ENCODE peak calls at places on chromosomes 5 and 9, in seven cellular contexts. R is A549, S is uterus, K is left ventricle myocardium inferior, B is AG04450, Y is NB4, M is heart right ventricle. P is an unnamed sample.

GRCh38 chr5:152593388-152593787 is 188.3 kb upstream of the NMUR2 start:
- DNase-seq in R (no peak), S (no peak), K (no peak), B (no peak), Y (peak), M (no peak), P (no peak)

GRCh38 chr9:38443597-38443996 is 19.3 kb upstream of the IGFBPL1 start:
- DNase-seq in R (no peak), S (no peak), K (no peak), B (no peak), Y (no peak), M (no peak), P (no peak)

GRCh38 chr5:180170810-180171567 is 38.0 kb downstream of the RASGEF1C start:
- DNase-seq in R (no peak), S (no peak), K (no peak), B (no peak), Y (no peak), M (no peak), P (no peak)

GRCh38 chr5:22560115-22560514 is 293.0 kb downstream of the CDH12 start:
- DNase-seq in R (no peak), S (no peak), K (no peak), B (peak), Y (no peak), M (no peak), P (no peak)

GRCh38 chr9:89756891-89757537 is 152.2 kb downstream of the GADD45G start:
- DNase-seq in R (no peak), S (no peak), K (peak), B (no peak), Y (no peak), M (peak), P (no peak)

GRCh38 chr9:98316445-98317133 is 61.1 kb upstream of the TBC1D2 start:
- DNase-seq in R (no peak), S (no peak), K (no peak), B (no peak), Y (no peak), M (no peak), P (no peak)

GRCh38 chr5:112338681-112339337 is 80.3 kb downstream of the EPB41L4A start:
- DNase-seq in R (no peak), S (no peak), K (no peak), B (no peak), Y (no peak), M (peak), P (peak)

GRCh38 chr5:79759436-79759835 is 69.8 kb downstream of the CMYA5 start:
- DNase-seq in R (no peak), S (peak), K (no peak), B (no peak), Y (no peak), M (no peak), P (no peak)

GRCh38 chr5:15353086-15353645 is 146.8 kb upstream of the FBXL7 start:
- DNase-seq in R (no peak), S (no peak), K (no peak), B (no peak), Y (no peak), M (no peak), P (no peak)

GRCh38 chr5:3177338-3177737 is 418.3 kb upstream of the IRX1 start:
- DNase-seq in R (no peak), S (no peak), K (no peak), B (no peak), Y (no peak), M (no peak), P (no peak)

GRCh38 chr5:71922584-71923106 is 184.6 kb upstream of the MAP1B start:
- DNase-seq in R (peak), S (no peak), K (no peak), B (no peak), Y (no peak), M (no peak), P (peak)

GRCh38 chr9:134328841-134329575 is 2.8 kb downstream of the RXRA start:
- DNase-seq in R (no peak), S (peak), K (peak), B (no peak), Y (no peak), M (peak), P (no peak)

GRCh38 chr5:107428303-107428761 is 242.4 kb downstream of the EFNA5 start:
- DNase-seq in R (no peak), S (no peak), K (no peak), B (no peak), Y (no peak), M (no peak), P (no peak)

GRCh38 chr5:143714629-143715028 is 97.3 kb upstream of the HMHB1 start:
- DNase-seq in R (no peak), S (no peak), K (no peak), B (no peak), Y (peak), M (no peak), P (no peak)

GRCh38 chr5:143400541-143401252 is 2.8 kb downstream of the NR3C1 start:
- DNase-seq in R (no peak), S (no peak), K (no peak), B (no peak), Y (no peak), M (peak), P (no peak)

GRCh38 chr9:121302341-121302740 is 34.4 kb downstream of the GSN start:
- DNase-seq in R (no peak), S (no peak), K (no peak), B (no peak), Y (no peak), M (no peak), P (no peak)

GRCh38 chr9:37747271-37747753 is 6.3 kb upstream of the TRMT10B start:
- DNase-seq in R (peak), S (peak), K (no peak), B (peak), Y (peak), M (peak), P (no peak)

GRCh38 chr9:86405086-86405491 is 50.9 kb upstream of the TUT7 start:
- DNase-seq in R (no peak), S (no peak), K (no peak), B (no peak), Y (no peak), M (no peak), P (no peak)

GRCh38 chr5:61311056-61311455 is 21.0 kb upstream of the ZSWIM6 start:
- DNase-seq in R (no peak), S (no peak), K (no peak), B (no peak), Y (no peak), M (no peak), P (no peak)

GRCh38 chr9:71128796-71129195 is 7.4 kb upstream of the TRPM3 start:
- DNase-seq in R (no peak), S (no peak), K (no peak), B (no peak), Y (no peak), M (no peak), P (no peak)

GRCh38 chr9:132409828-132410528 is at the start of gene CFAP77:
- DNase-seq in R (peak), S (no peak), K (peak), B (peak), Y (peak), M (peak), P (no peak)

GRCh38 chr5:15489571-15490235 is 10.3 kb upstream of the FBXL7 start:
- DNase-seq in R (no peak), S (no peak), K (no peak), B (no peak), Y (no peak), M (no peak), P (no peak)

GRCh38 chr5:87079219-87079618 is 188.5 kb upstream of the RASA1 start:
- DNase-seq in R (no peak), S (no peak), K (no peak), B (no peak), Y (peak), M (no peak), P (no peak)

GRCh38 chr9:85212887-85213286 is 528.9 kb downstream of the AGTPBP1 start:
- DNase-seq in R (no peak), S (no peak), K (no peak), B (no peak), Y (peak), M (no peak), P (peak)

GRCh38 chr9:94612071-94612470 is 18.4 kb upstream of the FBP2 start:
- DNase-seq in R (no peak), S (no peak), K (no peak), B (no peak), Y (no peak), M (no peak), P (no peak)

GRCh38 chr9:20658677-20659473 is 25.2 kb upstream of the FOCAD start:
- DNase-seq in R (peak), S (no peak), K (no peak), B (no peak), Y (peak), M (no peak), P (no peak)

GRCh38 chr5:159094745-159095144 is 5.0 kb downstream of the EBF1 start:
- DNase-seq in R (peak), S (peak), K (peak), B (no peak), Y (peak), M (peak), P (no peak)

GRCh38 chr5:91486638-91487037 is 103.5 kb upstream of the ARRDC3 start:
- DNase-seq in R (peak), S (no peak), K (no peak), B (no peak), Y (no peak), M (no peak), P (peak)

GRCh38 chr9:2128611-2129010 is 113.5 kb downstream of the SMARCA2 start:
- DNase-seq in R (no peak), S (no peak), K (no peak), B (no peak), Y (no peak), M (no peak), P (no peak)

GRCh38 chr5:52725781-52726180 is 61.9 kb upstream of the ITGA1 start:
- DNase-seq in R (no peak), S (peak), K (peak), B (no peak), Y (no peak), M (peak), P (no peak)

GRCh38 chr5:123215929-123216702 is 127.1 kb downstream of the PRDM6 start:
- DNase-seq in R (no peak), S (no peak), K (no peak), B (no peak), Y (no peak), M (no peak), P (no peak)

GRCh38 chr5:54517174-54517511 is 416 bp upstream of the SNX18 start:
- DNase-seq in R (peak), S (no peak), K (no peak), B (no peak), Y (no peak), M (no peak), P (no peak)

DNA sequence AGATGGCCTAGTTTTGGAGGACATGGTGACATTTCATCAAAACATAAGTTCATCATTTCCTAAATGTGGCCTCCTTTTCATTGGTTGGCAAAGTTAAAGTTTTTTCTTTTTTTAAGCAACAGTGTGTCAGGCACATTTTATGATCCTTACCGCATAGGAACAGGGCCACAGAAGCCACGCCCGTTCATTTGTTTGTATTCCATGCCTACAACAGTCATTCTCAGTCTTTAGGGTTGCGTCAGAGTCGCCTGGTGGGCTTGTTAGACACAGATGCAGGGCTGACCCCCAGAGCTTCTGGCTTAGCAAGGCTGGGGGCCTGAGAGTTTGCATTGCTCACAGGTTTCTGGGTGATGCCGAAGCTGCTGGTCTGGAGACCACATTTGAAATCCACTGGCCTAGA is 130.2 kb downstream of the HSD17B3 start:
- DNase-seq in R (no peak), S (no peak), K (no peak), B (no peak), Y (no peak), M (no peak), P (no peak)
- TF ChIP-seq CTCF in R (no peak), S (no peak), K (no peak), B (no peak), Y (no peak), M (no peak), P (no peak)

GRCh38 chr9:112792670-112793069 is 42.1 kb downstream of the SNX30 start:
- DNase-seq in R (no peak), S (no peak), K (no peak), B (no peak), Y (no peak), M (no peak), P (no peak)
- H3K4me3 ChIP-seq in R (no peak), S (no peak), K (no peak), B (no peak), Y (no peak), M (no peak), P (no peak)

GRCh38 chr9:93533863-93534262 is 42.5 kb upstream of the PHF2 start:
- DNase-seq in R (peak), S (no peak), K (no peak), B (no peak), Y (no peak), M (no peak), P (no peak)
- TF ChIP-seq CTCF in R (no peak), S (no peak), K (no peak), B (no peak), Y (no peak), M (no peak), P (no peak)

DNA sequence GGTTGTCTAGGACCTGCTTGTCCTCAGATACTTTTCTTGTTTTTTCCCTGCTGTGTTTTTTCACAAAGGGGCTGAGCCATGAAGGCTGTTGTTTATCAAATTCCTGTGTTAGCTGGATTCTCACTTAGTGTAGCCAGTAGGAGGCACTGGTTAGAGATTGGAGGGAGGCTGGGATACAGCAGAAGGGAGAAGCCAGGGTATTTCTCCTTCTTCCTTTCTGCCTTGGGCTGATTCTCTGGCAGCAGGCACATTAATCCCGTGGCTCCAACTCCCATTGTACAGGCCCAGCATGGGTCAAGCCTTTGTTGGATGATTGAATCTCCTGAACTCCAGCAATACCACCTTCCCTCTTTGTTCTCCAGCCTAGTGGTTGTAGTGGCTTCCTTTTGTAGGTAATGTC is 46.4 kb upstream of the FAM170A start:
- DNase-seq in R (no peak), S (no peak), K (no peak), B (no peak), Y (no peak), M (no peak), P (no peak)
- H3K4me3 ChIP-seq in R (no peak), S (no peak), K (no peak), B (no peak), Y (no peak), M (no peak), P (no peak)